ENCODE peak calls at places on chromosome 1, in eight cellular contexts. E, L, Q, F, C, J, B and W are unnamed samples.

GRCh38 chr1:18913065-18913502 is 10.7 kb upstream of the ALDH4A1 start:
- DNase-seq in B (peak; percentile 78), F (peak; percentile 43), L (peak; percentile 83), E (no peak), J (no peak), Q (peak; percentile 68), C (peak; percentile 84), W (no peak)

GRCh38 chr1:51956528-51957509 is 33.7 kb downstream of the RAB3B start:
- DNase-seq in C (no peak), B (peak; percentile 38), E (no peak), L (no peak), F (no peak), Q (no peak), J (no peak), W (no peak)

GRCh38 chr1:24987875-24988559 is 57.9 kb upstream of the RUNX3 start:
- DNase-seq in J (no peak), L (no peak), C (no peak), F (no peak), B (no peak), Q (no peak), E (no peak), W (no peak)

GRCh38 chr1:169508432-169509338 is 22.9 kb upstream of the SLC19A2 start:
- DNase-seq in C (no peak), Q (no peak), E (no peak), J (no peak), B (no peak), F (no peak), L (no peak), W (no peak)

GRCh38 chr1:70153739-70154138 is 51.6 kb downstream of the LRRC40 start:
- DNase-seq in L (no peak), C (no peak), J (no peak), B (no peak), F (no peak), Q (no peak), E (no peak), W (no peak)

GRCh38 chr1:147853391-147853790 is 49.2 kb upstream of the GJA8 start:
- DNase-seq in E (peak; percentile 18), Q (no peak), C (no peak), B (peak; percentile 22), F (no peak), J (no peak), L (no peak), W (peak; percentile 76)

GRCh38 chr1:113615425-113615824 is 143.9 kb downstream of the PHTF1 start:
- DNase-seq in E (peak; percentile 6), J (no peak), Q (no peak), B (peak; percentile 56), F (no peak), L (no peak), C (no peak), W (no peak)

GRCh38 chr1:966603-967295 is 467 bp downstream of the PLEKHN1 start:
- DNase-seq in E (no peak), Q (peak; percentile 41), C (no peak), B (peak; percentile 51), J (no peak), F (no peak), L (peak; percentile 52), W (no peak)

GRCh38 chr1:235410467-235410866 is 43.2 kb downstream of the TBCE start:
- DNase-seq in B (no peak), F (no peak), L (no peak), E (no peak), Q (no peak), J (no peak), C (no peak), W (no peak)

GRCh38 chr1:220697326-220697725 is 7.2 kb downstream of the C1orf115 start:
- DNase-seq in J (no peak), Q (no peak), E (no peak), C (no peak), B (no peak), L (no peak), F (no peak), W (no peak)

GRCh38 chr1:60052634-60053033 is 20.9 kb downstream of the C1orf87 start:
- DNase-seq in J (no peak), F (no peak), E (no peak), L (no peak), C (no peak), Q (no peak), B (no peak), W (no peak)

GRCh38 chr1:222373216-222373615 is 174.7 kb downstream of the HHIPL2 start:
- DNase-seq in L (no peak), C (no peak), B (no peak), Q (no peak), J (no peak), E (no peak), F (no peak), W (no peak)

GRCh38 chr1:217333939-217334338 is 297.0 kb downstream of the GPATCH2 start:
- DNase-seq in Q (no peak), L (peak; percentile 13), F (no peak), J (no peak), E (no peak), C (no peak), B (peak; percentile 6), W (no peak)

GRCh38 chr1:63968663-63969460 is 195.0 kb downstream of the ROR1 start:
- DNase-seq in J (peak; percentile 89), C (peak; percentile 60), Q (no peak), L (peak; percentile 34), F (no peak), B (no peak), E (peak; percentile 90), W (no peak)

GRCh38 chr1:203870256-203870655 is 8.9 kb downstream of the SNRPE start:
- DNase-seq in C (no peak), B (no peak), Q (no peak), E (no peak), L (no peak), F (no peak), J (no peak), W (no peak)

DNA sequence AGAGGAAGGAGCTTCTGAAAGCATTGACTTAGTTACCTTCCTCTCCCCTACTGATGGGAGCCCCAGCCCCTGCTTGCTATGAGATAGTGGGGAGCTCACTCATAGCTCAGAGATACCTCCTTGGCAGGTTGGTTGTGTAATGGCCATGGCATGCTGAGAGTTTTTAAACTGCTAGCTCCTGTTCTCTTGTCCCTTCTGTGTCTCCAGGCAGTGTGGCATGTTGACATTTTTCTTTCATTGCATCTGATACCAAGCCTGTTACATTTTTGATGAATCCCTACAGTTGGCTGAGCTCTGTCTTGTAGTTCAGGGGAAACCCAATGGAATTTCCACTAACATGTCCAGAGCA is 39.0 kb upstream of the EFCAB14 start:
- DNase-seq in L (no peak), B (no peak), F (no peak), Q (no peak), J (no peak), E (no peak), C (no peak), W (no peak)
- H3K4me3 ChIP-seq in L (no peak overlapping the region), B (no peak overlapping the region), F (no peak overlapping the region), Q (no peak overlapping the region), J (no peak overlapping the region), E (no peak overlapping the region), C (no peak overlapping the region), W (no peak overlapping the region)

GRCh38 chr1:90616395-90616794 is 100.7 kb downstream of the BARHL2 start:
- DNase-seq in E (no peak), Q (no peak), L (peak; percentile 18), B (no peak), F (no peak), J (no peak), C (no peak), W (no peak)
- TF ChIP-seq CTCF in E (no peak), Q (no peak), L (no peak), B (no peak), F (no peak), J (no peak), C (no peak), W (peak; percentile 49)

DNA sequence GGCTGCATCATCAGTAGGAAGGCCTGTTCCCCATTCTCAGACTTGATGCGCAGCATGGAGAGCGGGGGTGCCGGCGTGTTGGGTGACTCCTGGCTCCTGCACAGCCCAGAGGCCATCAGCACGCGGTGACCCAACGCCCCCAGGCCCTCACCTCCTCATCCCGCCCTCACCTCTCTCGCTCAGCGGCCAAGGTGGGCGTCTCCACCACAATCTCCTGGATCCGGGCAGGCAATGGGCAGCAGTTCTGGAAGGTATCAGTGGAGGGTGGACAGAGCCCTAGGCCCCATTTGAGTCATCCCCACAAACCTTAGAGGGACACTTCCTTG is 2.8 kb downstream of the SH3BGRL3 start:
- DNase-seq in E (no peak), B (no peak), L (no peak), F (no peak), Q (no peak), C (no peak), J (no peak), W (no peak)
- H3K4me3 ChIP-seq in E (no peak overlapping the region), B (no peak overlapping the region), L (no peak overlapping the region), F (peak overlapping the region; percentile 84), Q (no peak overlapping the region), C (peak overlapping the region; percentile 92), J (peak overlapping the region; percentile 9), W (no peak overlapping the region)

GRCh38 chr1:91529856-91530255 is 29.2 kb downstream of the CDC7 start:
- DNase-seq in C (no peak), B (peak; percentile 33), Q (no peak), J (no peak), F (peak; percentile 20), E (no peak), L (no peak), W (no peak)
- TF ChIP-seq CTCF in C (peak; percentile 24), B (peak; percentile 3), Q (no peak), J (peak; percentile 41), F (peak; percentile 62), E (peak; percentile 22), L (no peak), W (peak; percentile 50)

DNA sequence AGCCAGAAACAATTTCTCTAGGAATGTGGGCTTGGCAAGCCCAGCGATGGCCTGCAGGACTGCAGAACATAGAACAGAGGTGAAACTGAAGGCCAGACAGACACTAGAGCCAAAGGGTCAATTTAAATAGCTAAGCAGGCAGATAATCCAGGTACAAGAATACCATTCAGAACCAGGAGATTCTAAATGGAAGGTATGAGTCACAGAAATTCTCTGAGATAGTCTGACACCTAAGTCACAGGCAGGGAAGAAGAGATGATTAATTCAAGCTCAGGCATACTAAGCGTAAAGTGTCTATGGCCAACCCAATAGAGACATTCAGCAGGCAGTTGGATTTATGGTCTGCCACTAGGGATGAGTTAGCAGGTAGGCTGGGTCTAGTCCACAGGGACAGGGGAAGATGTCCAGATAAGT is 383.6 kb downstream of the LMO4 start:
- DNase-seq in F (no peak), L (no peak), B (no peak), E (no peak), J (no peak), C (no peak), Q (no peak), W (peak; percentile 72)
- H3K4me3 ChIP-seq in F (no peak overlapping the region), L (no peak overlapping the region), B (no peak overlapping the region), E (no peak overlapping the region), J (no peak overlapping the region), C (no peak overlapping the region), Q (no peak overlapping the region), W (no peak overlapping the region)